ENCODE peak calls at places on chromosomes 1 and 21, in six cellular contexts. J, R, V, G, H and P are unnamed samples.

GRCh38 chr1:211541715-211542477 is 37.1 kb downstream of the SLC30A1 start:
- DNase-seq in J (no peak), R (no peak), V (no peak), G (peak), H (no peak), P (peak)

GRCh38 chr1:63721531-63722189 is 52.2 kb upstream of the ROR1 start:
- DNase-seq in J (peak), R (no peak), V (no peak), G (no peak), H (no peak), P (no peak)

GRCh38 chr1:90512441-90512840 is 204.7 kb downstream of the BARHL2 start:
- DNase-seq in J (no peak), R (no peak), V (no peak), G (no peak), H (no peak), P (no peak)

GRCh38 chr1:43573066-43573799 is 42.5 kb downstream of the PTPRF start:
- DNase-seq in J (no peak), R (no peak), V (no peak), G (no peak), H (no peak), P (no peak)

GRCh38 chr1:245172026-245172425 is 17.2 kb downstream of the KIF26B start:
- DNase-seq in J (no peak), R (no peak), V (no peak), G (no peak), H (no peak), P (no peak)

GRCh38 chr1:3015744-3016143 is 5.5 kb upstream of the ACTRT2 start:
- DNase-seq in J (no peak), R (no peak), V (no peak), G (no peak), H (no peak), P (no peak)

GRCh38 chr21:20377250-20377649 is 621.0 kb upstream of the NCAM2 start:
- DNase-seq in J (no peak), R (no peak), V (no peak), G (no peak), H (no peak), P (peak)

GRCh38 chr1:51369171-51369570 is 38.8 kb upstream of the TTC39A start:
- DNase-seq in J (no peak), R (no peak), V (no peak), G (no peak), H (no peak), P (no peak)

GRCh38 chr1:30877205-30877912 is 31.2 kb downstream of the SDC3 start:
- DNase-seq in J (no peak), R (no peak), V (no peak), G (no peak), H (no peak), P (no peak)

GRCh38 chr1:230940848-230941247 is 37.8 kb downstream of the TTC13 start:
- DNase-seq in J (no peak), R (no peak), V (no peak), G (no peak), H (no peak), P (no peak)

GRCh38 chr21:44982558-44983244 is 42.9 kb downstream of the SLX9 start:
- DNase-seq in J (no peak), R (no peak), V (no peak), G (peak), H (no peak), P (no peak)

GRCh38 chr1:94772230-94772641 is 47.9 kb upstream of the SLC44A3 start:
- DNase-seq in J (no peak), R (no peak), V (no peak), G (no peak), H (no peak), P (peak)

GRCh38 chr1:112446411-112446810 is 50.4 kb downstream of the CTTNBP2NL start:
- DNase-seq in J (no peak), R (no peak), V (no peak), G (no peak), H (no peak), P (no peak)

GRCh38 chr1:180532854-180533253 is 25.9 kb upstream of the OVAAL start:
- DNase-seq in J (no peak), R (no peak), V (no peak), G (no peak), H (no peak), P (no peak)

GRCh38 chr1:73359001-73359400 is 839.0 kb downstream of the LRRIQ3 start:
- DNase-seq in J (no peak), R (no peak), V (no peak), G (no peak), H (no peak), P (no peak)

GRCh38 chr1:50289495-50289894 is 133.7 kb downstream of the DMRTA2 start:
- DNase-seq in J (no peak), R (no peak), V (no peak), G (no peak), H (no peak), P (no peak)

GRCh38 chr1:165542647-165543046 is 1.2 kb upstream of the LRRC52 start:
- DNase-seq in J (no peak), R (no peak), V (no peak), G (no peak), H (no peak), P (peak)

DNA sequence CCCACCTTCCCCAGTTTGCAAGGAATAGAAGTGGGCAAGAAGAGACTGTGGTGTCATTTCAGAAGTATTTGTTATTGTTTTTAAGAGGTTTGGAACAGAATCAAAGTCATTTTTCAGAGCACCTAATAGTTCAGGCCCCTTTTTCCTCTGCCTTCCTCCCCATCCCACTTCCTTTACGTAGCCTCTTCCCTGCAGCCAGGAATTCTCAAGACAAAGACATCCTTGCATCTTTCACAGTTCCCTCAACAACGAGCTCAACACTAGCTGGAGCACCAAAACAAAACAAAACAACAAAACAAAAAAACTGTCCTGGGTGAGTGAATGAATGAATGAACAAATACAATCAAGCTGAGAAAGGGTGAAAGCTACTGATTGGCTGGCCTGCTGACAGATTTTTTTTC is 7.0 kb downstream of the PALMD start:
- DNase-seq in J (no peak), R (no peak), V (no peak), G (no peak), H (no peak), P (no peak)
- TF ChIP-seq JUND in J (no peak), R (no peak), V (no peak), G (no peak), H (no peak), P (no peak)

DNA sequence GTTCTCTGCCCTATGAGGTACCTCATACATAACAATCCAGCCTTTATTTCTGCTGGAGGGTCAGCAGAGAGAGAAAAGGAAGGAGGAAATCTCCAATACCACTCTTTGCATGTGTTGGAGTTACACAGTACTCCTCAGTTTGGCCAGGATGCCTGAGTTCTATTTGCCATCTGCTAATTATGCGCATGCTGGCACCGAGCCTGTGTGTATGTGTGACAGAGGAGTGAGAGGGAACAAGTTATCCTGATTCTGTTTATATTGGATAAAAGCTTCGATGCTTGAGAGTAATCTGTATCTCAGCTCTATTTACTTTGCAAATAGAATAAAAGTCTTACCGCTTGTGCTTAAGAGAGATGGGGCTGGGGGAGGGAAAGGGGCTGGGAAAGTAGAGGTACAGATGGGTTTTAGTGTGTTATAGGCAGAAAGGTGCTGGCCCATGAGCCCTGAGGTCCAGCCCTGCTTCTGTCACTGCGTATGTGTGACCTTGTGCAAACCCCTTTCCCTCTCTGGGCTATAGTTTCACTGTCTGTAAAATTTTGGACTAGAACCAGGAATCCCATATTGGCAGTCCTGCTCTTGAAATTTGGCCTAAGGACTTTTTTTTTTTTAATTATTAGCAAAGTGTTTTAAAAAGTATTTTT is 54.5 kb upstream of the PLXNA2 start:
- DNase-seq in J (no peak), R (no peak), V (no peak), G (no peak), H (no peak), P (peak)
- TF ChIP-seq JUND in J (no peak), R (no peak), V (no peak), G (no peak), H (no peak), P (no peak)

DNA sequence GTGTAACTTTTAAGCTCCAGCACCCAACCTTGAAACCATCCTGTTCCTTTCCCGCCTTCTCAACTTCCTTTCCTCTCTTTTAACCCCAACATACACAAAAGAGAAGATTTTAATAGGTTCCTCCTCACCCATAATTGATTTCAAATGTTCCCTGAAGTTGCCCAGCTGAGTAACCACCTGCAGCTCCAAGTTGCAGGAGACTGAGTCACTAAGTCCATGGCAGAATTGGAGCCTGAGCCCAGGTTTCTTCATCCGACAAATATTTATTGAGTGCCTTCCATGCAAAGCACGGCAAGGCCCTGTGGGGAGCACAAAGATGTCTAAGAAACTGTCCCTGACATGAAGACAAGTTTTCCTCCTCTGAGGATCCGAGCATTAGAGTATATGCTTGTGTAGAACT is 97.7 kb downstream of the PAPPA2 start:
- DNase-seq in J (no peak), R (no peak), V (no peak), G (no peak), H (no peak), P (no peak)
- TF ChIP-seq JUND in J (no peak), R (no peak), V (no peak), G (no peak), H (no peak), P (no peak)

DNA sequence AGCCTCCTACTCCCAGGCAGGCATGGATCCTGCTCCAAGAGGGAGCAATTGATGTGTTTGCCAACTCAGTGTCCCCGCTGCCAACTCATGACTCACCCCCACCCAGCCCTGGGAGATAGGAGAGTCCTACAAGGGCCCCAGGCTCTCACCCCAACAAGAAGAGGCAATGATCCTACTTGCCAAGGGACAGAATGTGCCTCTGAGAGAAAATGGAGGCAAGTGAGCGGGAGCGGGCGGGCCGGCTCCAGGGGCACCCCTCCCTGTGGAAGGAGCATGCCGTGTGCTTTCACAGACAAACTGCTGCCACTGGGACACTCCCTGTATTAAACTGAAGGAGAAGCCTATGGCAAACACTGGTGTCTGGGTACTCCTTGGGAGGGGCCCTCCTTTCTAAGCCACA is 16.7 kb downstream of the PKP1 start:
- DNase-seq in J (no peak), R (no peak), V (no peak), G (no peak), H (no peak), P (no peak)
- TF ChIP-seq JUND in J (no peak), R (peak), V (no peak), G (no peak), H (no peak), P (no peak)

GRCh38 chr1:220044683-220045355 is 1.5 kb downstream of the EPRS1 start:
- DNase-seq in J (no peak), R (no peak), V (no peak), G (peak), H (no peak), P (no peak)
- TF ChIP-seq JUND in J (no peak), R (no peak), V (no peak), G (no peak), H (no peak), P (no peak)

GRCh38 chr1:167794043-167794442 is 72.3 kb downstream of the MPZL1 start:
- DNase-seq in J (no peak), R (no peak), V (no peak), G (no peak), H (no peak), P (no peak)
- TF ChIP-seq JUND in J (no peak), R (no peak), V (no peak), G (no peak), H (no peak), P (no peak)